ENCODE peak calls at places on chromosomes 16 and 17, in four cellular contexts. J is A549, U is choroid plexus epithelial cell, T is psoas muscle. B is an unnamed sample.

GRCh38 chr17:83135692-83136091 is 56.3 kb downstream of the METRNL start:
- DNase-seq in U (no peak), T (peak), J (no peak), B (no peak)

GRCh38 chr17:50152736-50153135 is 2.3 kb upstream of the PPP1R9B start:
- DNase-seq in T (peak), U (no peak), J (no peak), B (no peak)

GRCh38 chr16:595942-596735 is 6.3 kb downstream of the RAB40C start:
- DNase-seq in J (no peak), T (no peak), U (no peak), B (no peak)

GRCh38 chr17:6161456-6161855 is 91.3 kb downstream of the WSCD1 start:
- DNase-seq in T (no peak), J (no peak), U (no peak), B (no peak)

GRCh38 chr16:51938861-51939260 is 608.1 kb downstream of the TOX3 start:
- DNase-seq in J (no peak), T (no peak), U (no peak), B (no peak)

GRCh38 chr17:40093580-40094201 is 6.7 kb downstream of the NR1D1 start:
- DNase-seq in J (no peak), U (no peak), T (peak), B (no peak)

GRCh38 chr16:17369441-17369951 is 101.3 kb downstream of the XYLT1 start:
- DNase-seq in T (peak), U (no peak), J (no peak), B (no peak)

GRCh38 chr17:82424001-82424862 is 5.8 kb upstream of the OGFOD3 start:
- DNase-seq in T (no peak), J (no peak), U (peak), B (peak)

GRCh38 chr17:68456529-68457167 is 648 bp downstream of the WIPI1 start:
- DNase-seq in J (peak), T (peak), U (peak), B (peak)

GRCh38 chr17:68320311-68320865 is 29.1 kb downstream of the ARSG start:
- DNase-seq in J (no peak), U (no peak), T (no peak), B (no peak)

GRCh38 chr17:78933025-78933958 is 8.1 kb upstream of the TIMP2 start:
- DNase-seq in J (peak), U (peak), T (peak), B (peak)

GRCh38 chr17:48241131-48241591 is 133.6 kb downstream of the SNX11 start:
- DNase-seq in U (peak), T (peak), J (peak), B (no peak)

GRCh38 chr16:69741519-69741918 is 13.2 kb downstream of the NOB1 start:
- DNase-seq in J (no peak), T (no peak), U (peak), B (no peak)
- H3K4me3 ChIP-seq in J (peak), T (no peak), U (no peak), B (no peak)

GRCh38 chr17:38867179-38867994 is 2.5 kb upstream of the LASP1 start:
- DNase-seq in T (no peak), U (peak), J (peak), B (peak)
- H3K4me3 ChIP-seq in T (peak), U (peak), J (peak), B (peak)

DNA sequence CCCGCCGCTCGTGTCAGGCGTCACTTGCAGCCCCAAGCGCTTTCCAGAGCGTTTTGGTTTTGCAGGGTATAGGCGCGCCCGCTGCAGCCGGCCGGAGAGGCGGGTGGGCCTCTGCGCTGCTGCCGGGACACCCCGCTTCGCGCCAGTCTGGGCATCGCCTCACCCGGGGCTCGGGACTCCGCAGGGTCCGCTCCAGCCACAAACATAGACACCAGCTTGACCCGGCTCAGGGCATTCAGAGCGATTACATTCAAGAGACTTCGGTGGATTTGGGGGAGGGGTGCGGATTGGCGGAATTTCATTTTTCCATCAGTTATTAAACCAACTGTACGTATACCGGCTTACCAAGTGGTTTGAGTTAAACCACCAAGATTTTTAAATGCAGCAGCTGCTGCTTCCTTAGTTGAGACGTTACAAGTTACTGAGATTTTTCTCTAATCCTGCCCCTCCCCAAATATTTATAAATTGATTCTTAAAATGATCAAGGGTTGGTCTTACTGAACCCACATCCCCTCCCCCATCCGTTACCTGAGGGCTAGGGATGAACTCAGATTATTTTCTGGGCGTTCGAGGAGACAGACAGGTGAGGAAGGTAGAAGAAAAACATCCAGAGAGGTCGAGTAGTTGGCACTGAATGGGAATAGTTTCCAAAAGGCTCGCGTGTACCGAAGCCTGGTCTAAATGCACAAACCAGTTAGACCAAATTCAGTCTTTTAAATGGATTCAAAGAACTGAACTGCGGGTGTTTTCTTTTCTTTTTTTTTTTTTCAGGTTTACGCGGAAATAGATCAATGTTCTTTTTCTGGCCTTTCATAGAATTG is 1.5 kb downstream of the CRHR1 start:
- DNase-seq in U (no peak), J (no peak), T (no peak), B (no peak)
- H3K4me3 ChIP-seq in U (no peak), J (peak), T (peak), B (no peak)

GRCh38 chr17:44327715-44328449 is 3.3 kb upstream of the SLC25A39 start:
- DNase-seq in U (no peak), J (no peak), T (no peak), B (no peak)

GRCh38 chr17:44323359-44324091 is 1.1 kb downstream of the SLC25A39 start:
- DNase-seq in T (no peak), J (no peak), U (no peak), B (no peak)

GRCh38 chr17:44324571-44325275 is at the start of gene SLC25A39:
- DNase-seq in T (peak), J (peak), U (peak), B (peak)

GRCh38 chr17:44324092-44324570 is 492 bp downstream of the SLC25A39 start:
- DNase-seq in J (no peak), U (no peak), T (peak), B (no peak)

DNA sequence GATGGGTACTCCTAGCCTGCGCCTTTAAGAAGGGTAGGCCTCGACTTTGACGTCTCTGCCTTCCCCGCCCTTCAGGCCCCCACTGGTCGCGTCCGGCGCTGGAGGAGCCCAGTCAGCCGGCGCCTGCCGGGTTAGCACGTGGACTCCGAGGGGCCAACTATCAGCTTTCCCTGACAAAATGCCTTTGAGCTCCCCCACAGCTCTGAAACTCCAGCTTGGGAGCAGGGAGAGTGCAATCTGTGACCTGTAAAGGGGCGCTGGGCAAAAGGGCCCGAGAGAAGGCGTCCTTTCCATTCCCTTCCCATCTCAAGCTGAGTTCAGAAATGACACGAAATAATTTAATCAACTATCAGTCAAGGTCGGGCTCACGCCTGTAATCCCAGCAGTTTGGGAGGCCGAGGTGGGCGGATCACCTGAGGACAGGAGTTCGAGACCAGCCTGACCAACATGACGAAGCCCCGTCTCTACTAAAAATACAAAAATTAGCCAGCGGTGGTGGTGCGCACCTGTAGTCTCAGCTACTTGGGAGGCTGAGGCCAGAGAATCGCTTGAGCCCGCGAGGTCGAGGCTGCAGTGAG is 2.3 kb upstream of the SLC25A39 start:
- DNase-seq in U (peak), J (peak), T (peak), B (peak)
- H3K4me3 ChIP-seq in U (peak), J (peak), T (peak), B (peak)

GRCh38 chr17:35086164-35086563 is 22.7 kb upstream of the RFFL start:
- DNase-seq in T (no peak), U (no peak), J (no peak), B (no peak)
- H3K4me3 ChIP-seq in T (no peak), U (no peak), J (no peak), B (no peak)

DNA sequence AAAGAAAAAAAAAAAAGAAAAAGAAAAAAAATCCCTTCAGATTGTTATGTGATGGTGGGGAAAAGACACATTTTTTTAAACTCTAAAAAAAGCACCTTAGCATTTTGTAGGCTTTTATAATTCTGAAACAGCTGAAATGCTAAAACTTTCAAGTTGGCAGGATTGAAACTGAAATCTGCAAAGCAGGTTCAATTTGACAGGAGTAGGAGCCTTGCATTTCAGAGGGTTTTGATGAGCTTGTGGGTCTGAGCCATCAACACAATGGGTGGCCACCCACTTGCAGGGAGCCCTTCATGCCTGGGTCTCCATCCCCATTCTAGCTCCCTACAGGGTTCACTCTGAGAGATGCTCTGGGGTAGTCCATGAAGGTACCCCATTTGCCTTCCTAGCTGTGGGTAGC is 33.2 kb downstream of the CACNG3 start:
- DNase-seq in U (no peak), T (no peak), J (no peak), B (no peak)
- H3K4me3 ChIP-seq in U (no peak), T (no peak), J (no peak), B (no peak)

GRCh38 chr16:30844671-30845449 is 49.0 kb downstream of the BCL7C start:
- DNase-seq in U (peak), J (peak), T (peak), B (peak)
- H3K4me3 ChIP-seq in U (peak), J (no peak), T (peak), B (no peak)

GRCh38 chr17:32356750-32357149 is 6.8 kb downstream of the ZNF207 start:
- DNase-seq in T (no peak), U (no peak), J (no peak), B (no peak)
- H3K4me3 ChIP-seq in T (peak), U (no peak), J (no peak), B (no peak)

GRCh38 chr17:72110953-72111339 is 9.9 kb upstream of the SOX9 start:
- DNase-seq in J (no peak), T (no peak), U (no peak), B (no peak)
- H3K4me3 ChIP-seq in J (no peak), T (no peak), U (no peak), B (no peak)

GRCh38 chr17:56926704-56927103 is 12.9 kb upstream of the TRIM25 start:
- DNase-seq in U (no peak), J (no peak), T (no peak), B (no peak)
- H3K4me3 ChIP-seq in U (no peak), J (no peak), T (no peak), B (no peak)

B was measured in SJSA1.